ENCODE peak calls at places on chromosomes 4 and X, in five cellular contexts. One of them, this sample, is unnamed.

GRCh38 chr4:140049924-140050681 is 103.9 kb downstream of the MAML3 start:
- DNase-seq in fibroblast of pulmonary artery: peak
- DNase-seq in NT2/D1: no peak
- DNase-seq in GM04504: no peak
- DNase-seq in HFF-Myc: no peak
- DNase-seq in this sample: peak

GRCh38 chrX:104913348-104913747 is 307.1 kb downstream of the TEX13A start:
- DNase-seq in fibroblast of pulmonary artery: peak
- DNase-seq in NT2/D1: peak
- DNase-seq in GM04504: peak
- DNase-seq in HFF-Myc: no peak
- DNase-seq in this sample: no peak

GRCh38 chr4:151990201-151990600 is 229.4 kb upstream of the GATB start:
- DNase-seq in fibroblast of pulmonary artery: no peak
- DNase-seq in NT2/D1: no peak
- DNase-seq in GM04504: peak
- DNase-seq in HFF-Myc: no peak
- DNase-seq in this sample: no peak

GRCh38 chrX:18194688-18195087 is 26.0 kb downstream of the BEND2 start:
- DNase-seq in fibroblast of pulmonary artery: no peak
- DNase-seq in NT2/D1: no peak
- DNase-seq in GM04504: no peak
- DNase-seq in HFF-Myc: no peak
- DNase-seq in this sample: no peak

GRCh38 chr4:1043658-1044468 is 32.4 kb downstream of the FGFRL1 start:
- DNase-seq in fibroblast of pulmonary artery: peak
- DNase-seq in NT2/D1: peak
- DNase-seq in GM04504: peak
- DNase-seq in HFF-Myc: peak
- DNase-seq in this sample: peak

GRCh38 chr4:138235419-138235952 is 6.7 kb downstream of the SLC7A11 start:
- DNase-seq in fibroblast of pulmonary artery: peak
- DNase-seq in NT2/D1: no peak
- DNase-seq in GM04504: peak
- DNase-seq in HFF-Myc: peak
- DNase-seq in this sample: no peak

GRCh38 chr4:83646538-83646937 is 110.6 kb downstream of the GPAT3 start:
- DNase-seq in fibroblast of pulmonary artery: peak
- DNase-seq in NT2/D1: no peak
- DNase-seq in GM04504: no peak
- DNase-seq in HFF-Myc: no peak
- DNase-seq in this sample: no peak

GRCh38 chr4:144374065-144374464 is 233.5 kb upstream of the GYPA start:
- DNase-seq in fibroblast of pulmonary artery: no peak
- DNase-seq in NT2/D1: no peak
- DNase-seq in GM04504: no peak
- DNase-seq in HFF-Myc: no peak
- DNase-seq in this sample: no peak

GRCh38 chr4:3436798-3437581 is 4.8 kb upstream of the HGFAC start:
- DNase-seq in fibroblast of pulmonary artery: peak
- DNase-seq in NT2/D1: no peak
- DNase-seq in GM04504: no peak
- DNase-seq in HFF-Myc: peak
- DNase-seq in this sample: no peak

GRCh38 chr4:155666701-155667537 is at the start of gene GUCY1A1:
- DNase-seq in fibroblast of pulmonary artery: peak
- DNase-seq in NT2/D1: no peak
- DNase-seq in GM04504: no peak
- DNase-seq in HFF-Myc: no peak
- DNase-seq in this sample: peak

GRCh38 chr4:28966982-28967381 is 1753.2 kb upstream of the PCDH7 start:
- DNase-seq in fibroblast of pulmonary artery: peak
- DNase-seq in NT2/D1: no peak
- DNase-seq in GM04504: no peak
- DNase-seq in HFF-Myc: no peak
- DNase-seq in this sample: no peak

GRCh38 chr4:136637071-136637777 is 895.1 kb downstream of the PCDH18 start:
- DNase-seq in fibroblast of pulmonary artery: peak
- DNase-seq in NT2/D1: peak
- DNase-seq in GM04504: no peak
- DNase-seq in HFF-Myc: no peak
- DNase-seq in this sample: no peak

GRCh38 chrX:67777148-67777547 is 233.3 kb downstream of the AR start:
- DNase-seq in fibroblast of pulmonary artery: no peak
- DNase-seq in NT2/D1: no peak
- DNase-seq in GM04504: no peak
- DNase-seq in HFF-Myc: no peak
- DNase-seq in this sample: no peak

GRCh38 chrX:146396409-146396808 is 413.2 kb upstream of the CXorf51B start:
- DNase-seq in fibroblast of pulmonary artery: no peak
- DNase-seq in NT2/D1: no peak
- DNase-seq in GM04504: no peak
- DNase-seq in HFF-Myc: no peak
- DNase-seq in this sample: no peak

GRCh38 chrX:54067741-54068140 is 23.5 kb upstream of the PHF8 start:
- DNase-seq in fibroblast of pulmonary artery: no peak
- DNase-seq in NT2/D1: no peak
- DNase-seq in GM04504: no peak
- DNase-seq in HFF-Myc: no peak
- DNase-seq in this sample: no peak

GRCh38 chr4:137312257-137312656 is 220.0 kb downstream of the PCDH18 start:
- DNase-seq in fibroblast of pulmonary artery: peak
- DNase-seq in NT2/D1: no peak
- DNase-seq in GM04504: no peak
- DNase-seq in HFF-Myc: no peak
- DNase-seq in this sample: no peak

GRCh38 chrX:138745215-138745614 is 33.7 kb upstream of the FGF13 start:
- DNase-seq in fibroblast of pulmonary artery: peak
- DNase-seq in NT2/D1: peak
- DNase-seq in GM04504: no peak
- DNase-seq in HFF-Myc: peak
- DNase-seq in this sample: peak

GRCh38 chrX:30488092-30488491 is 89.5 kb downstream of the TASL start:
- DNase-seq in fibroblast of pulmonary artery: peak
- DNase-seq in NT2/D1: no peak
- DNase-seq in GM04504: no peak
- DNase-seq in HFF-Myc: no peak
- DNase-seq in this sample: no peak

GRCh38 chr4:5826437-5827107 is 66.3 kb downstream of the CRMP1 start:
- DNase-seq in fibroblast of pulmonary artery: no peak
- DNase-seq in NT2/D1: no peak
- DNase-seq in GM04504: no peak
- DNase-seq in HFF-Myc: no peak
- DNase-seq in this sample: no peak

GRCh38 chr4:75940692-75941253 is at the start of gene NAAA:
- DNase-seq in fibroblast of pulmonary artery: peak
- DNase-seq in NT2/D1: peak
- DNase-seq in GM04504: peak
- DNase-seq in HFF-Myc: no peak
- DNase-seq in this sample: peak

GRCh38 chr4:7626551-7626950 is 191.8 kb upstream of the PSAPL1 start:
- DNase-seq in fibroblast of pulmonary artery: no peak
- DNase-seq in NT2/D1: no peak
- DNase-seq in GM04504: no peak
- DNase-seq in HFF-Myc: no peak
- DNase-seq in this sample: no peak

GRCh38 chr4:163003979-163004378 is 162.7 kb downstream of the NAF1 start:
- DNase-seq in fibroblast of pulmonary artery: no peak
- DNase-seq in NT2/D1: no peak
- DNase-seq in GM04504: no peak
- DNase-seq in HFF-Myc: no peak
- DNase-seq in this sample: no peak

GRCh38 chr4:105520819-105521790 is 31.3 kb upstream of the ARHGEF38 start:
- DNase-seq in fibroblast of pulmonary artery: peak
- DNase-seq in NT2/D1: peak
- DNase-seq in GM04504: peak
- DNase-seq in HFF-Myc: peak
- DNase-seq in this sample: peak

GRCh38 chr4:6747690-6748068 is 31.7 kb downstream of the BLOC1S4 start:
- DNase-seq in fibroblast of pulmonary artery: no peak
- DNase-seq in NT2/D1: no peak
- DNase-seq in GM04504: no peak
- DNase-seq in HFF-Myc: no peak
- DNase-seq in this sample: no peak

GRCh38 chrX:19127649-19128168 is 5.4 kb upstream of the ADGRG2 start:
- DNase-seq in fibroblast of pulmonary artery: peak
- DNase-seq in NT2/D1: no peak
- DNase-seq in GM04504: no peak
- DNase-seq in HFF-Myc: no peak
- DNase-seq in this sample: no peak

GRCh38 chr4:123325241-123325681 is 71.3 kb upstream of the SPRY1 start:
- DNase-seq in fibroblast of pulmonary artery: no peak
- DNase-seq in NT2/D1: no peak
- DNase-seq in GM04504: no peak
- DNase-seq in HFF-Myc: no peak
- DNase-seq in this sample: no peak

GRCh38 chrX:153744210-153745066 is 19.6 kb upstream of the PLXNB3 start:
- DNase-seq in fibroblast of pulmonary artery: no peak
- DNase-seq in NT2/D1: no peak
- DNase-seq in GM04504: no peak
- DNase-seq in HFF-Myc: no peak
- DNase-seq in this sample: no peak

GRCh38 chr4:158209825-158210807 is at the start of gene TMEM144:
- DNase-seq in fibroblast of pulmonary artery: peak
- DNase-seq in NT2/D1: peak
- DNase-seq in GM04504: peak
- DNase-seq in HFF-Myc: peak
- DNase-seq in this sample: peak

GRCh38 chrX:124086411-124086810 is 124.9 kb downstream of the STAG2 start:
- DNase-seq in fibroblast of pulmonary artery: no peak
- DNase-seq in NT2/D1: no peak
- DNase-seq in GM04504: no peak
- DNase-seq in HFF-Myc: no peak
- DNase-seq in this sample: no peak

GRCh38 chr4:138609943-138610350 is 367.8 kb upstream of the SLC7A11 start:
- DNase-seq in fibroblast of pulmonary artery: peak
- DNase-seq in NT2/D1: no peak
- DNase-seq in GM04504: no peak
- DNase-seq in HFF-Myc: peak
- DNase-seq in this sample: no peak

GRCh38 chr4:144985536-144985935 is 112.5 kb downstream of the ANAPC10 start:
- DNase-seq in fibroblast of pulmonary artery: no peak
- DNase-seq in NT2/D1: no peak
- DNase-seq in GM04504: no peak
- DNase-seq in HFF-Myc: no peak
- DNase-seq in this sample: no peak

GRCh38 chr4:119536572-119537528 is 91.8 kb downstream of the PDE5A start:
- DNase-seq in fibroblast of pulmonary artery: peak
- DNase-seq in NT2/D1: no peak
- DNase-seq in GM04504: peak
- DNase-seq in HFF-Myc: no peak
- DNase-seq in this sample: no peak

This sample was measured in putamen.